ENCODE peak calls at places on chromosomes 2 and 18, in six cellular contexts. N is K562, Z is HepG2, H is SK-N-SH, O is GM12878, K is H1. D is an unnamed sample.

GRCh38 chr2:128714285-128714684 is 395.6 kb upstream of the HS6ST1 start:
- DNase-seq in O (no peak), H (no peak), Z (no peak), N (no peak), K (peak), D (peak)

GRCh38 chr2:219561179-219562048 is 9.9 kb downstream of the OBSL1 start:
- DNase-seq in H (peak), K (no peak), O (no peak), N (no peak), Z (peak), D (no peak)

GRCh38 chr2:18356676-18357075 is 203.8 kb downstream of the RDH14 start:
- DNase-seq in Z (no peak), N (no peak), O (no peak), H (no peak), K (no peak), D (no peak)

GRCh38 chr2:234304945-234305344 is 191.9 kb downstream of the ARL4C start:
- DNase-seq in N (no peak), Z (no peak), O (no peak), H (no peak), K (no peak), D (no peak)

GRCh38 chr2:176161817-176162626 is 4.9 kb downstream of the HOXD3 start:
- DNase-seq in K (no peak), N (no peak), H (no peak), O (no peak), Z (no peak), D (no peak)

GRCh38 chr2:41872646-41873045 is 175.2 kb upstream of the PKDCC start:
- DNase-seq in Z (peak), K (no peak), O (peak), H (no peak), N (no peak), D (no peak)

GRCh38 chr2:96538487-96539214 is 2.1 kb downstream of the ARID5A start:
- DNase-seq in N (no peak), Z (peak), H (no peak), O (peak), K (peak), D (peak)

GRCh38 chr2:223779877-223780276 is 57.5 kb downstream of the AP1S3 start:
- DNase-seq in O (no peak), N (peak), Z (peak), K (peak), H (peak), D (no peak)

GRCh38 chr18:7452331-7452730 is 114.8 kb upstream of the PTPRM start:
- DNase-seq in K (peak), N (peak), Z (peak), H (peak), O (no peak), D (no peak)

GRCh38 chr2:118978064-118978463 is 36.1 kb downstream of the MARCO start:
- DNase-seq in N (no peak), H (no peak), K (no peak), O (no peak), Z (no peak), D (no peak)

DNA sequence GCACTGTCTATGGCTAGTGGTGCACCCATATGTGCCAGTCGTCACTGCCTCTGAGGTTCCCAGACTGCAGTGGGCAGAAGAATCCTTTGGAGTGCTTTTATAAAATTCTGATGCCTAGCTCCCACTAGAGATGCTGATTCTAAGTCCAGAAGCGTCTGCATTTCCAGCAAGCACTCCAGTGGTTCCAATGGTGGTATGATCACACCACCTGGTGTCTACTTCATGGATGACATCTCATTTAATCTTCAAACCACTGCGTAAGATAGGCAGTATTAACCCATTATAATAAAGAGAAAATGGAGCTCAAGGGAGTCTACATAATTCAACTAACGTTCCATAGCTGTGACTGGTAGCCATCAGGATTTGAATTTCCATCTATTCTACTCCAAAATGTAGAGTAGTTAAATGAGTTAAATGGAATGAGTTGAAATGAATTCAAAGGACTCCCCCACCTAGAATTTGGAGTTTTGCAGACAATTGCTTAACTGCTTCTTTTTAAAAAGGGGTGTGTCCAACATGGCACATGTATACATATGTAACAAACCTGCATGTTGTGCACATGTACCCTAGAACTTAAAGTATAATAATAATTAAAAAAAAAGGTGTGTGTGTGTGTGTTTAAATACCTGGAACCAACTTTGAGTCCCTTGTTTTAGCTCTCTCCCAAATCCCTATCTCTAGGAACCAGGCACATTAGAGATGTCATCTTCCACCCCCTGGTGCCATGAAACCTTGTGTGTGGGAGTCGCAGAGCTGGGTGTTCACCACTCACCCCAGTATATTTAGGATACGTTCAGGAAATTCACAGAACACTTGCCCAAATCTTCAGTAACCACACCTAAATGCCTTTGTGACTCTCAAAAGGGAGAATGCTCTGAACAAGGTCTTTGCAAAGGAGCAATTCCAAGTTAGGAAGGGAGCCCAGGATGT is 14.1 kb downstream of the LAMA3 start:
- DNase-seq in K (no peak), Z (peak), N (peak), O (no peak), H (peak), D (peak)
- TF ChIP-seq CTCF in K (peak), Z (peak), N (peak), O (peak), H (peak), D (peak)

GRCh38 chr2:25566694-25567093 is 106.7 kb downstream of the DTNB start:
- DNase-seq in Z (no peak), O (peak), N (no peak), K (no peak), H (no peak), D (peak)
- H3K4me3 ChIP-seq in Z (no peak), O (no peak), N (no peak), K (no peak), H (no peak), D (no peak)

GRCh38 chr18:44793186-44793585 is 112.5 kb downstream of the SETBP1 start:
- DNase-seq in N (no peak), K (no peak), Z (no peak), H (no peak), O (no peak), D (no peak)
- TF ChIP-seq GABPA in N (no peak), K (no peak), Z (no peak), H (no peak), O (no peak), D (no peak)

GRCh38 chr2:64653174-64654062 is at the start of gene SERTAD2:
- DNase-seq in Z (peak), O (no peak), K (peak), N (peak), H (peak), D (peak)
- TF ChIP-seq CTCF in Z (peak), O (no peak), K (no peak), N (peak), H (peak), D (no peak)

DNA sequence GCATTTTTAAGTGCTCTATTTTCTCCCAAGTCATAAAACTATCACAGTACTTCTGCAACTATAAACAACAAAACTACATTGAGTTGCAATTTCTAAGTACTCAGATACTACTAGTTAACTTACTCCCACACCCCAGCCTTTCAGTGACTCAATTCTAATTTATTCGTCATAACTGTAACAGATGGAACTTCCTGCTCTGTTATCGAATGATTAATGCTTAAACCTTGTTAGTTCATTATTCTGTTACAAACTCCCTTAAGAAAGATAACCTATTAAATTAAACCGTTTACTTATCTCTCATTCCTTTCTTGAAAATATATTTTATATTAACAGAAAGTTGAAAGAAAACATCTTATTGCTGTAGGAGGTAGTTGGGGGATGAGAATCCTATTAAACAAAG is 17.0 kb downstream of the TNFAIP6 start:
- DNase-seq in H (no peak), K (no peak), N (peak), O (no peak), Z (no peak), D (peak)
- H3K4me3 ChIP-seq in H (no peak), K (no peak), N (no peak), O (no peak), Z (no peak), D (no peak)

GRCh38 chr2:138369856-138370255 is 131.7 kb upstream of the SPOPL start:
- DNase-seq in Z (no peak), N (no peak), O (no peak), K (no peak), H (no peak), D (no peak)

GRCh38 chr2:138373993-138374408 is 127.6 kb upstream of the SPOPL start:
- DNase-seq in N (peak), O (peak), H (peak), Z (peak), K (no peak), D (peak)
- TF ChIP-seq GABPA in N (no peak), O (no peak), H (no peak), Z (no peak), K (no peak), D (no peak)

GRCh38 chr2:85873679-85874078 is 15.1 kb downstream of the ST3GAL5 start:
- DNase-seq in Z (no peak), N (peak), K (no peak), O (no peak), H (peak), D (no peak)
- TF ChIP-seq CTCF in Z (peak), N (peak), K (peak), O (peak), H (peak), D (no peak)

GRCh38 chr2:152099655-152100050 is 809 bp upstream of the CACNB4 start:
- DNase-seq in K (no peak), Z (no peak), H (no peak), O (no peak), N (no peak), D (no peak)
- H3K4me3 ChIP-seq in K (peak), Z (no peak), H (peak), O (peak), N (no peak), D (no peak)

GRCh38 chr2:185433824-185434223 is 304.8 kb upstream of the FSIP2 start:
- DNase-seq in H (no peak), Z (no peak), K (no peak), O (no peak), N (no peak), D (no peak)

DNA sequence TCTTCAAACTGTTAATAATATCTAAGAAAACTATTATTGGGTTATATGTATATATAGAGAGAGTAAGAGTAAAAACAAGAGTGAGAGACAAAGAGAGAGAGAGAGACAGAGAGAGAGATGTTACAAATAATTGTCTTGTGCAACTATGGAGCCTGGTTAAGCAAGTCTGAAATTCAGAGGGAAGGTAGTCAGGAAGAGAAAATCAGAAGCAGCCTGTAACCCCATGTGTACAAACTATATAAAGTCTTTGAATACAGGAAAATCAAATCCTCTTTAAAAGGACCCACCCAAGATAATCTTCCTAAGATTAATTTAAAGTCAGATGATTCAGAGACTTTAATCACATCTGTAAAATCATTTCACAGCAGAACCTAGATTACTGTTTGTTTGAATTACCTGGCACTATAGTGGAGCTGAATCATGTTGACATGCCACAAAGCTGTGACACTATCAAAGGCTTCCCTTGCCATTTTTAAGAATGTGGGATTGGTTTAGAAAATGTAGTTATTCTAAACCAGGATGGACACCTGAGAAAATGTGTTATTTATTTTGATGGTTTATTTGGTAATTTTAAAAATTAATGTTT is 301.7 kb upstream of the FSIP2 start:
- DNase-seq in K (no peak), H (no peak), N (no peak), Z (no peak), O (no peak), D (no peak)
- TF ChIP-seq GABPA in K (no peak), H (no peak), N (no peak), Z (no peak), O (no peak), D (no peak)